ENCODE peak calls at places on chromosomes 4 and X, in eight cellular contexts. One of them, this sample, is unnamed.

GRCh38 chr4:148716361-148717063 is 274.3 kb upstream of the NR3C2 start:
- DNase-seq in uterus: no peak
- DNase-seq in endothelial cell of umbilical vein: peak
- DNase-seq in EL: no peak
- DNase-seq in NCI-H1092: no peak
- DNase-seq in IMR-90: no peak
- DNase-seq in AML-193: no peak
- DNase-seq in HT1080: peak
- DNase-seq in this sample: no peak

GRCh38 chr4:685681-686218 is 3.2 kb downstream of the SLC49A3 start:
- DNase-seq in EL: no peak
- DNase-seq in HT1080: no peak
- DNase-seq in NCI-H1092: no peak
- DNase-seq in AML-193: no peak
- DNase-seq in IMR-90: no peak
- DNase-seq in uterus: no peak
- DNase-seq in endothelial cell of umbilical vein: no peak
- DNase-seq in this sample: no peak

GRCh38 chrX:115233497-115234219 is at the start of gene LRCH2:
- DNase-seq in endothelial cell of umbilical vein: peak
- DNase-seq in uterus: peak
- DNase-seq in IMR-90: peak
- DNase-seq in AML-193: no peak
- DNase-seq in NCI-H1092: peak
- DNase-seq in EL: peak
- DNase-seq in HT1080: no peak
- DNase-seq in this sample: no peak

GRCh38 chrX:46913710-46914109 is 1.5 kb downstream of the JADE3 start:
- DNase-seq in HT1080: no peak
- DNase-seq in AML-193: no peak
- DNase-seq in endothelial cell of umbilical vein: peak
- DNase-seq in IMR-90: peak
- DNase-seq in uterus: peak
- DNase-seq in NCI-H1092: no peak
- DNase-seq in EL: peak
- DNase-seq in this sample: peak

GRCh38 chr4:39544580-39545315 is 17.5 kb upstream of the UGDH start:
- DNase-seq in NCI-H1092: no peak
- DNase-seq in EL: peak
- DNase-seq in IMR-90: peak
- DNase-seq in AML-193: no peak
- DNase-seq in uterus: no peak
- DNase-seq in endothelial cell of umbilical vein: no peak
- DNase-seq in HT1080: no peak
- DNase-seq in this sample: no peak

GRCh38 chr4:17788956-17789355 is 7.5 kb upstream of the FAM184B start:
- DNase-seq in uterus: no peak
- DNase-seq in HT1080: no peak
- DNase-seq in IMR-90: peak
- DNase-seq in EL: no peak
- DNase-seq in NCI-H1092: no peak
- DNase-seq in AML-193: no peak
- DNase-seq in endothelial cell of umbilical vein: no peak
- DNase-seq in this sample: no peak

GRCh38 chr4:68348577-68348976 is 1.3 kb downstream of the YTHDC1 start:
- DNase-seq in EL: no peak
- DNase-seq in HT1080: no peak
- DNase-seq in IMR-90: no peak
- DNase-seq in uterus: no peak
- DNase-seq in AML-193: no peak
- DNase-seq in NCI-H1092: no peak
- DNase-seq in endothelial cell of umbilical vein: peak
- DNase-seq in this sample: no peak

GRCh38 chr4:6573986-6574746 is 823 bp upstream of the MAN2B2 start:
- DNase-seq in AML-193: no peak
- DNase-seq in HT1080: no peak
- DNase-seq in NCI-H1092: no peak
- DNase-seq in EL: no peak
- DNase-seq in IMR-90: no peak
- DNase-seq in uterus: no peak
- DNase-seq in endothelial cell of umbilical vein: no peak
- DNase-seq in this sample: no peak

GRCh38 chr4:15400911-15401671 is 26.7 kb upstream of the C1QTNF7 start:
- DNase-seq in HT1080: peak
- DNase-seq in endothelial cell of umbilical vein: no peak
- DNase-seq in uterus: peak
- DNase-seq in IMR-90: peak
- DNase-seq in NCI-H1092: no peak
- DNase-seq in EL: peak
- DNase-seq in AML-193: peak
- DNase-seq in this sample: peak

GRCh38 chr4:163380703-163381102 is 37.0 kb downstream of the NPY5R start:
- DNase-seq in endothelial cell of umbilical vein: no peak
- DNase-seq in HT1080: no peak
- DNase-seq in NCI-H1092: no peak
- DNase-seq in uterus: no peak
- DNase-seq in EL: no peak
- DNase-seq in IMR-90: no peak
- DNase-seq in AML-193: no peak
- DNase-seq in this sample: peak

GRCh38 chr4:155042014-155042413 is 166.4 kb upstream of the NPY2R start:
- DNase-seq in NCI-H1092: no peak
- DNase-seq in IMR-90: no peak
- DNase-seq in AML-193: no peak
- DNase-seq in uterus: no peak
- DNase-seq in EL: no peak
- DNase-seq in endothelial cell of umbilical vein: peak
- DNase-seq in HT1080: no peak
- DNase-seq in this sample: no peak

GRCh38 chr4:99649208-99649607 is 8.4 kb downstream of the C4orf54 start:
- DNase-seq in AML-193: no peak
- DNase-seq in EL: no peak
- DNase-seq in NCI-H1092: no peak
- DNase-seq in IMR-90: no peak
- DNase-seq in endothelial cell of umbilical vein: no peak
- DNase-seq in HT1080: no peak
- DNase-seq in uterus: no peak
- DNase-seq in this sample: no peak

GRCh38 chr4:8283631-8284121 is 14.1 kb downstream of the HTRA3 start:
- DNase-seq in AML-193: no peak
- DNase-seq in uterus: no peak
- DNase-seq in NCI-H1092: no peak
- DNase-seq in IMR-90: no peak
- DNase-seq in HT1080: no peak
- DNase-seq in endothelial cell of umbilical vein: no peak
- DNase-seq in EL: no peak
- DNase-seq in this sample: no peak